ENCODE peak calls at places on chromosomes 6 and 20, in ten cellular contexts. M is HT1080; S is lower leg skin; N is GM04504; P is nephron progenitor cell; J is HEK293T; H is MV-4-11; L is hepatic stellate cell; W is stimulated activated CD4-positive, alpha-beta T cell treated with anti-CD3 and anti-CD28 coated beads, TNF-alpha, amount 100 ng/mL, for 24 hours; I is right atrium auricular region. A is an unnamed sample.

GRCh38 chr20:64236137-64237088 is 19.1 kb upstream of the PCMTD2 start:
- DNase-seq in M (no peak), S (no peak), N (no peak), P (no peak), J (no peak), H (no peak), L (no peak), W (no peak), I (no peak), A (no peak)

GRCh38 chr6:36616888-36617521 is 22.8 kb downstream of the SRSF3 start:
- DNase-seq in M (peak; percentile 90), S (peak; percentile 40), N (no peak), P (no peak), J (no peak), H (no peak), L (no peak), W (no peak), I (peak; percentile 59), A (no peak)

GRCh38 chr6:92779758-92780157 is 639.6 kb downstream of the EPHA7 start:
- DNase-seq in M (peak; percentile 37), S (no peak), N (no peak), P (no peak), J (no peak), H (no peak), L (no peak), W (no peak), I (no peak), A (no peak)

GRCh38 chr6:30541515-30542403 is 14.5 kb downstream of the GNL1 start:
- DNase-seq in M (peak; percentile 77), S (peak; percentile 68), N (peak; percentile 47), P (peak; percentile 82), J (peak; percentile 74), H (peak; percentile 80), L (peak; percentile 60), W (peak; percentile 76), I (peak; percentile 87), A (peak; percentile 65)

GRCh38 chr20:49674383-49675352 is 39.0 kb downstream of the B4GALT5 start:
- DNase-seq in M (peak; percentile 86), S (no peak), N (no peak), P (no peak), J (no peak), H (no peak), L (peak; percentile 19), W (no peak), I (no peak), A (no peak)

GRCh38 chr6:100160913-100161312 is 166.9 kb upstream of the MCHR2 start:
- DNase-seq in M (no peak), S (no peak), N (no peak), P (no peak), J (no peak), H (no peak), L (no peak), W (no peak), I (no peak), A (no peak)

GRCh38 chr6:97917369-97917768 is 634.4 kb upstream of the MMS22L start:
- DNase-seq in M (no peak), S (no peak), N (no peak), P (peak; percentile 5), J (no peak), H (no peak), L (no peak), W (no peak), I (no peak), A (no peak)

GRCh38 chr20:25355191-25355590 is 35.4 kb downstream of the ABHD12 start:
- DNase-seq in M (no peak), S (no peak), N (no peak), P (no peak), J (no peak), H (peak; percentile 63), L (no peak), W (no peak), I (no peak), A (no peak)

GRCh38 chr6:118650500-118651281 is 700 bp downstream of the CEP85L start:
- DNase-seq in M (peak; percentile 48), S (peak; percentile 34), N (no peak), P (peak; percentile 65), J (peak; percentile 50), H (no peak), L (peak; percentile 48), W (peak; percentile 40), I (peak; percentile 63), A (peak; percentile 37)

GRCh38 chr20:64129146-64129782 is 21.9 kb upstream of the NPBWR2 start:
- DNase-seq in M (no peak), S (no peak), N (no peak), P (no peak), J (no peak), H (no peak), L (no peak), W (no peak), I (no peak), A (no peak)

GRCh38 chr20:1509237-1509636 is 18.0 kb upstream of the SIRPB2 start:
- DNase-seq in M (peak; percentile 37), S (no peak), N (no peak), P (no peak), J (peak; percentile 33), H (peak; percentile 69), L (peak; percentile 29), W (no peak), I (no peak), A (no peak)

GRCh38 chr6:21079468-21080048 is 514.0 kb upstream of the SOX4 start:
- DNase-seq in M (no peak), S (no peak), N (no peak), P (no peak), J (no peak), H (no peak), L (no peak), W (no peak), I (no peak), A (no peak)